ENCODE peak calls at places on chromosomes 7 and 10, in seven cellular contexts. H, N, T, Z, C, E and R are unnamed samples.

GRCh38 chr10:65365878-65366277 is 1560.0 kb upstream of the LRRTM3 start:
- DNase-seq in E (no peak), H (no peak), N (no peak), C (no peak), T (no peak), Z (no peak), R (no peak)

GRCh38 chr7:142859829-142860228 is 5.0 kb downstream of the EPHB6 start:
- DNase-seq in N (peak), H (peak), E (peak), Z (no peak), T (no peak), C (no peak), R (no peak)

GRCh38 chr10:59098811-59099452 is 77.5 kb upstream of the PHYHIPL start:
- DNase-seq in H (no peak), T (no peak), C (no peak), E (no peak), N (no peak), Z (no peak), R (no peak)

GRCh38 chr10:103711351-103711994 is 143.9 kb downstream of the SH3PXD2A start:
- DNase-seq in H (no peak), C (no peak), Z (no peak), T (no peak), E (no peak), N (no peak), R (no peak)

GRCh38 chr10:129978980-129979379 is 14.9 kb upstream of the EBF3 start:
- DNase-seq in T (no peak), N (no peak), H (no peak), C (no peak), Z (no peak), E (no peak), R (no peak)

GRCh38 chr7:102424129-102424551 is 9.2 kb upstream of the ORAI2 start:
- DNase-seq in C (no peak), H (no peak), T (peak), N (no peak), Z (no peak), E (no peak), R (no peak)

GRCh38 chr10:30819306-30820190 is 190.0 kb upstream of the LYZL2 start:
- DNase-seq in Z (no peak), E (no peak), H (no peak), C (no peak), N (no peak), T (no peak), R (no peak)

GRCh38 chr7:121429803-121430202 is 33.7 kb upstream of the FAM3C start:
- DNase-seq in E (no peak), N (no peak), C (no peak), H (no peak), T (no peak), Z (no peak), R (no peak)

GRCh38 chr10:13868528-13869294 is 281.9 kb downstream of the PRPF18 start:
- DNase-seq in N (no peak), T (no peak), E (no peak), H (no peak), Z (no peak), C (no peak), R (no peak)